ENCODE peak calls at places on chromosomes 3 and 15, in six cellular contexts. E is GM12864, B is hippocampal formation, O is transverse colon, V is HFFc6, Y is cardiac muscle cell. L is an unnamed sample.

GRCh38 chr3:49469037-49469875 is 811 bp upstream of the DAG1 start:
- DNase-seq in E (no peak), B (no peak), O (peak; percentile 70), V (peak; percentile 83), Y (peak; percentile 83), L (no peak)

GRCh38 chr15:40100947-40101905 is 7.5 kb downstream of the BMF start:
- DNase-seq in E (no peak), B (no peak), O (no peak), V (no peak), Y (no peak), L (no peak)

GRCh38 chr3:94226058-94226457 is 163.2 kb downstream of the NSUN3 start:
- DNase-seq in E (no peak), B (no peak), O (no peak), V (peak; percentile 69), Y (peak; percentile 30), L (no peak)

GRCh38 chr3:124584552-124585391 is 145.5 kb upstream of the UMPS start:
- DNase-seq in E (no peak), B (no peak), O (peak; percentile 86), V (no peak), Y (peak; percentile 53), L (peak; percentile 13)

GRCh38 chr3:30319713-30320112 is 286.7 kb upstream of the TGFBR2 start:
- DNase-seq in E (no peak), B (no peak), O (peak; percentile 30), V (peak; percentile 63), Y (peak; percentile 63), L (peak; percentile 10)

GRCh38 chr3:108136888-108137814 is 46.3 kb upstream of the CD47 start:
- DNase-seq in E (no peak), B (no peak), O (no peak), V (no peak), Y (no peak), L (no peak)

GRCh38 chr3:115233021-115233420 is 85.9 kb upstream of the ZBTB20 start:
- DNase-seq in E (no peak), B (no peak), O (no peak), V (peak; percentile 44), Y (no peak), L (no peak)

GRCh38 chr15:62558640-62559039 is 393.6 kb upstream of the C2CD4B start:
- DNase-seq in E (no peak), B (no peak), O (no peak), V (no peak), Y (no peak), L (no peak)

GRCh38 chr3:119529883-119530282 is 29.5 kb downstream of the CD80 start:
- DNase-seq in E (no peak), B (no peak), O (no peak), V (peak; percentile 65), Y (peak; percentile 45), L (no peak)

GRCh38 chr3:53416530-53416929 is 69.2 kb upstream of the DCP1A start:
- DNase-seq in E (no peak), B (no peak), O (no peak), V (no peak), Y (no peak), L (no peak)

GRCh38 chr3:195546130-195546560 is 3.0 kb upstream of the PPP1R2 start:
- DNase-seq in E (no peak), B (no peak), O (peak; percentile 26), V (peak; percentile 78), Y (peak; percentile 86), L (no peak)

GRCh38 chr3:191246628-191247027 is 47.6 kb downstream of the OSTN start:
- DNase-seq in E (no peak), B (no peak), O (no peak), V (peak; percentile 90), Y (peak; percentile 33), L (no peak)

GRCh38 chr15:49918106-49918505 is 200.9 kb downstream of the ATP8B4 start:
- DNase-seq in E (no peak), B (no peak), O (no peak), V (no peak), Y (peak; percentile 59), L (no peak)

GRCh38 chr3:10194328-10195071 is 29.8 kb downstream of the IRAK2 start:
- DNase-seq in E (peak; percentile 60), B (no peak), O (peak; percentile 40), V (no peak), Y (no peak), L (peak; percentile 38)

GRCh38 chr15:57506422-57506821 is 85.3 kb upstream of the MYZAP start:
- DNase-seq in E (no peak), B (no peak), O (no peak), V (no peak), Y (no peak), L (no peak)

GRCh38 chr3:99925584-99925983 is 107.9 kb downstream of the CMSS1 start:
- DNase-seq in E (no peak), B (no peak), O (peak; percentile 31), V (peak; percentile 80), Y (peak; percentile 70), L (no peak)

GRCh38 chr3:8301977-8302589 is 199.5 kb upstream of the LMCD1 start:
- DNase-seq in E (peak; percentile 5), B (no peak), O (no peak), V (peak; percentile 55), Y (peak; percentile 74), L (no peak)

GRCh38 chr3:28050895-28051294 is 190.5 kb upstream of the CMC1 start:
- DNase-seq in E (no peak), B (no peak), O (peak; percentile 21), V (no peak), Y (peak; percentile 58), L (no peak)

GRCh38 chr3:66588340-66588847 is 87.6 kb upstream of the LRIG1 start:
- DNase-seq in E (no peak), B (no peak), O (no peak), V (no peak), Y (no peak), L (no peak)

GRCh38 chr15:80831606-80832224 is 52.5 kb downstream of the CEMIP start:
- DNase-seq in E (no peak), B (no peak), O (no peak), V (no peak), Y (no peak), L (no peak)

GRCh38 chr15:101684384-101684783 is 32.2 kb upstream of the TM2D3 start:
- DNase-seq in E (no peak), B (no peak), O (no peak), V (peak; percentile 94), Y (peak; percentile 62), L (no peak)

GRCh38 chr3:147651107-147651506 is 241.9 kb downstream of the ZIC1 start:
- DNase-seq in E (no peak), B (no peak), O (no peak), V (no peak), Y (peak; percentile 3), L (no peak)

GRCh38 chr3:45546636-45547201 is 47.8 kb upstream of the LIMD1 start:
- DNase-seq in E (no peak), B (no peak), O (no peak), V (no peak), Y (no peak), L (peak; percentile 7)

GRCh38 chr15:92899910-92900711 is at the start of gene CHD2:
- DNase-seq in E (peak; percentile 86), B (peak; percentile 48), O (peak; percentile 86), V (peak; percentile 72), Y (peak; percentile 87), L (peak; percentile 73)

GRCh38 chr3:51304230-51304629 is 80.9 kb upstream of the MANF start:
- DNase-seq in E (no peak), B (no peak), O (no peak), V (no peak), Y (no peak), L (no peak)

GRCh38 chr15:59371458-59372351 is 966 bp downstream of the MYO1E start:
- DNase-seq in E (no peak), B (peak; percentile 52), O (peak; percentile 55), V (no peak), Y (no peak), L (no peak)

GRCh38 chr15:94322141-94322540 is 90.8 kb downstream of the MCTP2 start:
- DNase-seq in E (no peak), B (no peak), O (no peak), V (no peak), Y (no peak), L (no peak)

GRCh38 chr3:158783051-158783450 is 18.8 kb upstream of the MFSD1 start:
- DNase-seq in E (no peak), B (no peak), O (no peak), V (no peak), Y (no peak), L (no peak)

GRCh38 chr3:171810278-171811058 is at the start of gene PLD1:
- DNase-seq in E (no peak), B (peak; percentile 80), O (peak; percentile 89), V (peak; percentile 60), Y (peak; percentile 89), L (peak; percentile 21)

GRCh38 chr15:66066439-66066838 is 187.1 kb downstream of the MEGF11 start:
- DNase-seq in E (no peak), B (no peak), O (no peak), V (no peak), Y (no peak), L (no peak)

L was measured in CD4-positive, alpha-beta T cell.